ENCODE peak calls at places on chromosome 1, in ten cellular contexts. One of them, this sample, is unnamed.

GRCh38 chr1:190262538-190262937 is 215.1 kb downstream of the BRINP3 start:
- DNase-seq in GM12864: no peak
- DNase-seq in nephron progenitor cell: no peak
- DNase-seq in transverse colon: no peak
- DNase-seq in mucosa of descending colon: no peak
- DNase-seq in PC-9: no peak
- DNase-seq in WERI-Rb-1: no peak
- DNase-seq in body of pancreas: no peak
- DNase-seq in AG04450: no peak
- DNase-seq in omental fat pad: no peak
- DNase-seq in this sample: no peak

GRCh38 chr1:175866776-175867175 is 123.4 kb upstream of the TNR start:
- DNase-seq in GM12864: no peak
- DNase-seq in nephron progenitor cell: no peak
- DNase-seq in transverse colon: no peak
- DNase-seq in mucosa of descending colon: no peak
- DNase-seq in PC-9: no peak
- DNase-seq in WERI-Rb-1: no peak
- DNase-seq in body of pancreas: no peak
- DNase-seq in AG04450: no peak
- DNase-seq in omental fat pad: no peak
- DNase-seq in this sample: no peak

GRCh38 chr1:28343405-28343804 is 14.6 kb downstream of the MED18 start:
- DNase-seq in GM12864: no peak
- DNase-seq in nephron progenitor cell: no peak
- DNase-seq in transverse colon: no peak
- DNase-seq in mucosa of descending colon: no peak
- DNase-seq in PC-9: no peak
- DNase-seq in WERI-Rb-1: no peak
- DNase-seq in body of pancreas: no peak
- DNase-seq in AG04450: no peak
- DNase-seq in omental fat pad: no peak
- DNase-seq in this sample: no peak

GRCh38 chr1:19169642-19170041 is 40.4 kb downstream of the UBR4 start:
- DNase-seq in GM12864: peak
- DNase-seq in nephron progenitor cell: no peak
- DNase-seq in transverse colon: no peak
- DNase-seq in mucosa of descending colon: no peak
- DNase-seq in PC-9: no peak
- DNase-seq in WERI-Rb-1: no peak
- DNase-seq in body of pancreas: no peak
- DNase-seq in AG04450: peak
- DNase-seq in omental fat pad: no peak
- DNase-seq in this sample: no peak

GRCh38 chr1:245469734-245470133 is 314.9 kb downstream of the KIF26B start:
- DNase-seq in GM12864: no peak
- DNase-seq in nephron progenitor cell: no peak
- DNase-seq in transverse colon: no peak
- DNase-seq in mucosa of descending colon: no peak
- DNase-seq in PC-9: no peak
- DNase-seq in WERI-Rb-1: no peak
- DNase-seq in body of pancreas: no peak
- DNase-seq in AG04450: no peak
- DNase-seq in omental fat pad: no peak
- DNase-seq in this sample: no peak

GRCh38 chr1:41890841-41891311 is 27.8 kb downstream of the HIVEP3 start:
- DNase-seq in GM12864: no peak
- DNase-seq in nephron progenitor cell: no peak
- DNase-seq in transverse colon: no peak
- DNase-seq in mucosa of descending colon: peak
- DNase-seq in PC-9: peak
- DNase-seq in WERI-Rb-1: peak
- DNase-seq in body of pancreas: peak
- DNase-seq in AG04450: no peak
- DNase-seq in omental fat pad: no peak
- DNase-seq in this sample: no peak

GRCh38 chr1:166884040-166884642 is 8.1 kb upstream of the TADA1 start:
- DNase-seq in GM12864: no peak
- DNase-seq in nephron progenitor cell: peak
- DNase-seq in transverse colon: peak
- DNase-seq in mucosa of descending colon: peak
- DNase-seq in PC-9: no peak
- DNase-seq in WERI-Rb-1: no peak
- DNase-seq in body of pancreas: peak
- DNase-seq in AG04450: no peak
- DNase-seq in omental fat pad: no peak
- DNase-seq in this sample: no peak

GRCh38 chr1:27395441-27396195 is 3.2 kb downstream of the GPR3 start:
- DNase-seq in GM12864: no peak
- DNase-seq in nephron progenitor cell: peak
- DNase-seq in transverse colon: peak
- DNase-seq in mucosa of descending colon: peak
- DNase-seq in PC-9: peak
- DNase-seq in WERI-Rb-1: peak
- DNase-seq in body of pancreas: peak
- DNase-seq in AG04450: no peak
- DNase-seq in omental fat pad: no peak
- DNase-seq in this sample: peak

GRCh38 chr1:41431490-41432350 is 52.8 kb downstream of the EDN2 start:
- DNase-seq in GM12864: no peak
- DNase-seq in nephron progenitor cell: no peak
- DNase-seq in transverse colon: no peak
- DNase-seq in mucosa of descending colon: no peak
- DNase-seq in PC-9: no peak
- DNase-seq in WERI-Rb-1: no peak
- DNase-seq in body of pancreas: peak
- DNase-seq in AG04450: no peak
- DNase-seq in omental fat pad: no peak
- DNase-seq in this sample: no peak

GRCh38 chr1:8021676-8022266 is 4.3 kb downstream of the ERRFI1 start:
- DNase-seq in GM12864: no peak
- DNase-seq in nephron progenitor cell: no peak
- DNase-seq in transverse colon: no peak
- DNase-seq in mucosa of descending colon: no peak
- DNase-seq in PC-9: no peak
- DNase-seq in WERI-Rb-1: no peak
- DNase-seq in body of pancreas: peak
- DNase-seq in AG04450: no peak
- DNase-seq in omental fat pad: no peak
- DNase-seq in this sample: no peak

GRCh38 chr1:8358897-8359616 is 41.1 kb downstream of the SLC45A1 start:
- DNase-seq in GM12864: no peak
- DNase-seq in nephron progenitor cell: no peak
- DNase-seq in transverse colon: no peak
- DNase-seq in mucosa of descending colon: no peak
- DNase-seq in PC-9: no peak
- DNase-seq in WERI-Rb-1: no peak
- DNase-seq in body of pancreas: no peak
- DNase-seq in AG04450: no peak
- DNase-seq in omental fat pad: no peak
- DNase-seq in this sample: no peak

GRCh38 chr1:114296413-114296812 is 142.7 kb upstream of the SYT6 start:
- DNase-seq in GM12864: no peak
- DNase-seq in nephron progenitor cell: no peak
- DNase-seq in transverse colon: no peak
- DNase-seq in mucosa of descending colon: no peak
- DNase-seq in PC-9: no peak
- DNase-seq in WERI-Rb-1: no peak
- DNase-seq in body of pancreas: no peak
- DNase-seq in AG04450: no peak
- DNase-seq in omental fat pad: no peak
- DNase-seq in this sample: no peak

GRCh38 chr1:19360026-19360813 is 48.1 kb downstream of the SLC66A1 start:
- DNase-seq in GM12864: no peak
- DNase-seq in nephron progenitor cell: no peak
- DNase-seq in transverse colon: no peak
- DNase-seq in mucosa of descending colon: no peak
- DNase-seq in PC-9: no peak
- DNase-seq in WERI-Rb-1: peak
- DNase-seq in body of pancreas: no peak
- DNase-seq in AG04450: no peak
- DNase-seq in omental fat pad: no peak
- DNase-seq in this sample: no peak

GRCh38 chr1:154849645-154850131 is 20.4 kb downstream of the KCNN3 start:
- DNase-seq in GM12864: no peak
- DNase-seq in nephron progenitor cell: no peak
- DNase-seq in transverse colon: no peak
- DNase-seq in mucosa of descending colon: no peak
- DNase-seq in PC-9: no peak
- DNase-seq in WERI-Rb-1: no peak
- DNase-seq in body of pancreas: no peak
- DNase-seq in AG04450: no peak
- DNase-seq in omental fat pad: no peak
- DNase-seq in this sample: no peak

GRCh38 chr1:200979574-200980451 is 43.7 kb downstream of the KIF21B start:
- DNase-seq in GM12864: peak
- DNase-seq in nephron progenitor cell: peak
- DNase-seq in transverse colon: peak
- DNase-seq in mucosa of descending colon: peak
- DNase-seq in PC-9: peak
- DNase-seq in WERI-Rb-1: peak
- DNase-seq in body of pancreas: no peak
- DNase-seq in AG04450: no peak
- DNase-seq in omental fat pad: no peak
- DNase-seq in this sample: no peak
- TF ChIP-seq CTCF in GM12864: peak
- TF ChIP-seq CTCF in nephron progenitor cell: peak
- TF ChIP-seq CTCF in transverse colon: peak
- TF ChIP-seq CTCF in mucosa of descending colon: peak
- TF ChIP-seq CTCF in PC-9: peak
- TF ChIP-seq CTCF in WERI-Rb-1: peak
- TF ChIP-seq CTCF in body of pancreas: no peak
- TF ChIP-seq CTCF in AG04450: peak
- TF ChIP-seq CTCF in omental fat pad: no peak
- TF ChIP-seq CTCF in this sample: peak

DNA sequence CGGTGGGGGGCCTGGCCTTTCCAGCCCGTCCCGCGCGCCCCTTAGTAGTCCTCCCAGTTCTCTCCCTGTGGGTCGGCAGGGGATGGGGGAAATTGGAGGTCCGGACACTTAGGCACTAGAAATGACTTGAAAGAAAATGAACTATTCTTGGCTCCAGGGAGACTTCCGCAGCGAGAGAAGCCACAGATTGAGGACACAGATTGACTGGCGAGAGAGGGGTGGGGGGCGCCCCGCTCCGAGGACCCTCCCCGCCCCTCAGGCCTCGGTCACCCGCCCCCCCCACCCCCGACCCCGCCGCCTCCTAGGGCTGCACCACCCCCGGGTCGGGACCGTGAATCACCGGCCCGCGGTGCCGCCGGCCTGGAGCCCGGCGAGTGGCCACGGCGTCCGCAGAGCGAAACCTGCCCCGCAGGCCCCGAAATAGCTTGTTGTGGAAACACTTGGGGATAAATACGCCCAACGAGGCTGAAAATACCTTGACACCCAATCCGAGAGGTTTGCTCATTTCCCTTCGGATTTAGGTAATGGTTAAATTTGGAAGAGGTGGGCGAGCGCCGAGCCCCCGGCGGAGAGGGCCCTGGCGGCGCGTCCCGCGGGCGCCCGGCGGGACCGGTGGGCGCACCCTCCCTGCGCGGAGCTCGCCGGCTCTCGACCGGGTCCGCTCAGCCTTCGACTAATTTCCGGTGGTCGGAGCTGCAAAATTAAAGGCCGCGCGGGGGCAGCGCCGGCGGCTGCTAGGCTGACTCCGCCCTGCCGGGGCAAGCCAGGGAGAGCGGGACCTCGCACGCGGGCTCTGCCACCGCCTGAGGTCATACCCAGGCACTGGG is at the start of gene GFI1:
- DNase-seq in GM12864: no peak
- DNase-seq in nephron progenitor cell: peak
- DNase-seq in transverse colon: peak
- DNase-seq in mucosa of descending colon: peak
- DNase-seq in PC-9: no peak
- DNase-seq in WERI-Rb-1: no peak
- DNase-seq in body of pancreas: peak
- DNase-seq in AG04450: no peak
- DNase-seq in omental fat pad: no peak
- DNase-seq in this sample: no peak
- TF ChIP-seq CTCF in GM12864: no peak
- TF ChIP-seq CTCF in nephron progenitor cell: no peak
- TF ChIP-seq CTCF in transverse colon: no peak
- TF ChIP-seq CTCF in mucosa of descending colon: no peak
- TF ChIP-seq CTCF in PC-9: no peak
- TF ChIP-seq CTCF in WERI-Rb-1: no peak
- TF ChIP-seq CTCF in body of pancreas: no peak
- TF ChIP-seq CTCF in AG04450: no peak
- TF ChIP-seq CTCF in omental fat pad: no peak
- TF ChIP-seq CTCF in this sample: no peak

GRCh38 chr1:159775716-159776115 is 5.0 kb upstream of the DUSP23 start:
- DNase-seq in GM12864: no peak
- DNase-seq in nephron progenitor cell: no peak
- DNase-seq in transverse colon: no peak
- DNase-seq in mucosa of descending colon: no peak
- DNase-seq in PC-9: no peak
- DNase-seq in WERI-Rb-1: no peak
- DNase-seq in body of pancreas: no peak
- DNase-seq in AG04450: no peak
- DNase-seq in omental fat pad: no peak
- DNase-seq in this sample: no peak
- TF ChIP-seq CTCF in GM12864: no peak
- TF ChIP-seq CTCF in nephron progenitor cell: no peak
- TF ChIP-seq CTCF in transverse colon: no peak
- TF ChIP-seq CTCF in mucosa of descending colon: no peak
- TF ChIP-seq CTCF in PC-9: peak
- TF ChIP-seq CTCF in WERI-Rb-1: no peak
- TF ChIP-seq CTCF in body of pancreas: no peak
- TF ChIP-seq CTCF in AG04450: no peak
- TF ChIP-seq CTCF in omental fat pad: no peak
- TF ChIP-seq CTCF in this sample: no peak

GRCh38 chr1:46679789-46680573 is 8.3 kb downstream of the TEX38 start:
- DNase-seq in GM12864: no peak
- DNase-seq in nephron progenitor cell: no peak
- DNase-seq in transverse colon: no peak
- DNase-seq in mucosa of descending colon: no peak
- DNase-seq in PC-9: no peak
- DNase-seq in WERI-Rb-1: no peak
- DNase-seq in body of pancreas: no peak
- DNase-seq in AG04450: no peak
- DNase-seq in omental fat pad: no peak
- DNase-seq in this sample: no peak

GRCh38 chr1:46673749-46674182 is 2.1 kb downstream of the TEX38 start:
- DNase-seq in GM12864: no peak
- DNase-seq in nephron progenitor cell: no peak
- DNase-seq in transverse colon: no peak
- DNase-seq in mucosa of descending colon: no peak
- DNase-seq in PC-9: no peak
- DNase-seq in WERI-Rb-1: no peak
- DNase-seq in body of pancreas: no peak
- DNase-seq in AG04450: no peak
- DNase-seq in omental fat pad: no peak
- DNase-seq in this sample: no peak

GRCh38 chr1:46681333-46682034 is 9.8 kb downstream of the TEX38 start:
- DNase-seq in GM12864: no peak
- DNase-seq in nephron progenitor cell: no peak
- DNase-seq in transverse colon: no peak
- DNase-seq in mucosa of descending colon: no peak
- DNase-seq in PC-9: no peak
- DNase-seq in WERI-Rb-1: no peak
- DNase-seq in body of pancreas: no peak
- DNase-seq in AG04450: no peak
- DNase-seq in omental fat pad: no peak
- DNase-seq in this sample: no peak

GRCh38 chr1:46675549-46676314 is 4.1 kb downstream of the TEX38 start:
- DNase-seq in GM12864: no peak
- DNase-seq in nephron progenitor cell: no peak
- DNase-seq in transverse colon: no peak
- DNase-seq in mucosa of descending colon: no peak
- DNase-seq in PC-9: no peak
- DNase-seq in WERI-Rb-1: no peak
- DNase-seq in body of pancreas: no peak
- DNase-seq in AG04450: no peak
- DNase-seq in omental fat pad: no peak
- DNase-seq in this sample: no peak

GRCh38 chr1:46677339-46677738 is 5.7 kb downstream of the TEX38 start:
- DNase-seq in GM12864: no peak
- DNase-seq in nephron progenitor cell: no peak
- DNase-seq in transverse colon: no peak
- DNase-seq in mucosa of descending colon: no peak
- DNase-seq in PC-9: no peak
- DNase-seq in WERI-Rb-1: no peak
- DNase-seq in body of pancreas: no peak
- DNase-seq in AG04450: no peak
- DNase-seq in omental fat pad: no peak
- DNase-seq in this sample: no peak
- TF ChIP-seq CTCF in GM12864: no peak
- TF ChIP-seq CTCF in nephron progenitor cell: no peak
- TF ChIP-seq CTCF in transverse colon: no peak
- TF ChIP-seq CTCF in mucosa of descending colon: no peak
- TF ChIP-seq CTCF in PC-9: no peak
- TF ChIP-seq CTCF in WERI-Rb-1: no peak
- TF ChIP-seq CTCF in body of pancreas: no peak
- TF ChIP-seq CTCF in AG04450: no peak
- TF ChIP-seq CTCF in omental fat pad: no peak
- TF ChIP-seq CTCF in this sample: no peak

This sample was measured in tibial nerve.